ENCODE peak calls at places on chromosomes 13 and 19, in ten cellular contexts. H is CD8-positive, alpha-beta T cell; Y is Peyer's patch; V is EL; P is NCI-H510A treated with DMSO at 0.1 percent for 48 hours; Z is NCI-H1092 treated with DMSO at 0.1 percent for 48 hours; E is activated CD8-positive, alpha-beta memory T cell treated with anti-CD3 and anti-CD28 coated beads for 1 hour; K is foreskin fibroblast; D is GM18507; J is uterus. U is an unnamed sample.

GRCh38 chr13:33612641-33613638 is 205.0 kb upstream of the RFC3 start:
- DNase-seq in H (no peak), Y (no peak), V (no peak), P (no peak), Z (no peak), E (no peak), K (no peak), D (no peak), J (no peak), U (no peak)

GRCh38 chr19:32558607-32559228 is 22.3 kb upstream of the PDCD5 start:
- DNase-seq in H (no peak), Y (no peak), V (no peak), P (no peak), Z (no peak), E (no peak), K (no peak), D (no peak), J (no peak), U (no peak)

GRCh38 chr13:28981530-28981929 is 161.4 kb downstream of the MTUS2 start:
- DNase-seq in H (no peak), Y (no peak), V (no peak), P (no peak), Z (no peak), E (no peak), K (no peak), D (no peak), J (no peak), U (no peak)

GRCh38 chr19:49359851-49360845 is 2.1 kb downstream of the TEAD2 start:
- DNase-seq in H (no peak), Y (no peak), V (no peak), P (no peak), Z (no peak), E (no peak), K (peak), D (no peak), J (peak), U (no peak)

GRCh38 chr19:31560021-31560770 is 211.0 kb upstream of the TSHZ3 start:
- DNase-seq in H (no peak), Y (no peak), V (no peak), P (no peak), Z (no peak), E (no peak), K (no peak), D (no peak), J (no peak), U (no peak)

GRCh38 chr13:106349080-106349841 is 186.2 kb downstream of the EFNB2 start:
- DNase-seq in H (no peak), Y (peak), V (peak), P (peak), Z (peak), E (no peak), K (peak), D (no peak), J (no peak), U (peak)

GRCh38 chr19:11339254-11340098 is at the start of gene RAB3D:
- DNase-seq in H (peak), Y (peak), V (peak), P (peak), Z (peak), E (peak), K (peak), D (peak), J (peak), U (peak)

GRCh38 chr13:67071918-67072598 is 158.1 kb downstream of the PCDH9 start:
- DNase-seq in H (no peak), Y (no peak), V (no peak), P (no peak), Z (no peak), E (no peak), K (no peak), D (no peak), J (no peak), U (no peak)

GRCh38 chr19:38228491-38229439 is 4.7 kb upstream of the DPF1 start:
- DNase-seq in H (no peak), Y (no peak), V (no peak), P (peak), Z (peak), E (no peak), K (no peak), D (no peak), J (no peak), U (peak)

GRCh38 chr19:46488551-46488950 is 7.1 kb downstream of the PNMA8B start:
- DNase-seq in H (no peak), Y (no peak), V (no peak), P (no peak), Z (no peak), E (no peak), K (no peak), D (no peak), J (no peak), U (no peak)

GRCh38 chr19:23071087-23071511 is 45.7 kb upstream of the ZNF730 start:
- DNase-seq in H (no peak), Y (no peak), V (peak), P (peak), Z (peak), E (no peak), K (peak), D (no peak), J (no peak), U (peak)

GRCh38 chr13:113178896-113179167 is 20.4 kb downstream of the PROZ start:
- DNase-seq in H (no peak), Y (no peak), V (no peak), P (no peak), Z (no peak), E (no peak), K (no peak), D (no peak), J (no peak), U (no peak)

GRCh38 chr13:113117335-113117872 is 5.2 kb upstream of the F10 start:
- DNase-seq in H (no peak), Y (no peak), V (peak), P (no peak), Z (no peak), E (no peak), K (peak), D (no peak), J (no peak), U (no peak)

GRCh38 chr19:33621811-33622504 is at the start of gene CHST8:
- DNase-seq in H (no peak), Y (peak), V (peak), P (peak), Z (peak), E (no peak), K (peak), D (no peak), J (no peak), U (peak)

GRCh38 chr13:54402495-54402894 is 1373.9 kb downstream of the OLFM4 start:
- DNase-seq in H (no peak), Y (no peak), V (no peak), P (no peak), Z (no peak), E (no peak), K (no peak), D (no peak), J (no peak), U (no peak)

GRCh38 chr19:40751065-40751923 is at the start of gene SNRPA:
- DNase-seq in H (peak), Y (peak), V (peak), P (peak), Z (peak), E (peak), K (peak), D (peak), J (peak), U (peak)

GRCh38 chr19:46299004-46299509 is 2.2 kb downstream of the HIF3A start:
- DNase-seq in H (no peak), Y (peak), V (peak), P (peak), Z (peak), E (no peak), K (peak), D (no peak), J (peak), U (peak)

GRCh38 chr19:6730153-6730804 is 7.1 kb downstream of the GPR108 start:
- DNase-seq in H (peak), Y (peak), V (no peak), P (no peak), Z (no peak), E (no peak), K (no peak), D (no peak), J (peak), U (no peak)

GRCh38 chr19:45899253-45899652 is 3.2 kb downstream of the MYPOP start:
- DNase-seq in H (no peak), Y (no peak), V (no peak), P (no peak), Z (no peak), E (no peak), K (no peak), D (no peak), J (no peak), U (no peak)

GRCh38 chr19:49058592-49058991 is 1.0 kb upstream of the CGB7 start:
- DNase-seq in H (no peak), Y (no peak), V (peak), P (no peak), Z (no peak), E (no peak), K (peak), D (no peak), J (no peak), U (peak)

GRCh38 chr19:4759388-4760284 is 31.9 kb upstream of the FEM1A start:
- DNase-seq in H (peak), Y (peak), V (peak), P (peak), Z (peak), E (peak), K (peak), D (peak), J (peak), U (peak)

GRCh38 chr13:51549050-51549449 is 35.2 kb upstream of the WDFY2 start:
- DNase-seq in H (no peak), Y (no peak), V (no peak), P (no peak), Z (no peak), E (no peak), K (no peak), D (no peak), J (no peak), U (no peak)

GRCh38 chr13:33112745-33113144 is 96.5 kb downstream of the KL start:
- DNase-seq in H (no peak), Y (no peak), V (peak), P (no peak), Z (no peak), E (no peak), K (peak), D (no peak), J (no peak), U (no peak)

GRCh38 chr13:22161871-22162270 is 491.0 kb downstream of the FGF9 start:
- DNase-seq in H (no peak), Y (no peak), V (no peak), P (no peak), Z (no peak), E (no peak), K (no peak), D (no peak), J (no peak), U (no peak)

GRCh38 chr19:2338055-2338615 is 9.7 kb downstream of the SPPL2B start:
- DNase-seq in H (no peak), Y (no peak), V (no peak), P (no peak), Z (no peak), E (no peak), K (no peak), D (no peak), J (no peak), U (no peak)

GRCh38 chr13:77028202-77028601 is 1.2 kb upstream of the FBXL3 start:
- DNase-seq in H (no peak), Y (no peak), V (peak), P (peak), Z (no peak), E (no peak), K (peak), D (no peak), J (peak), U (no peak)

GRCh38 chr19:4524808-4525562 is 6.7 kb upstream of the PLIN4 start:
- DNase-seq in H (peak), Y (peak), V (peak), P (peak), Z (peak), E (peak), K (peak), D (peak), J (no peak), U (peak)

GRCh38 chr19:49689133-49690072 is at the start of gene ADM5:
- DNase-seq in H (peak), Y (peak), V (peak), P (peak), Z (peak), E (no peak), K (peak), D (no peak), J (peak), U (peak)

GRCh38 chr19:10848208-10848843 is at the start of gene C19orf38:
- DNase-seq in H (no peak), Y (no peak), V (no peak), P (no peak), Z (no peak), E (no peak), K (peak), D (no peak), J (no peak), U (no peak)

GRCh38 chr13:43005460-43006236 is 13.6 kb upstream of the EPSTI1 start:
- DNase-seq in H (no peak), Y (no peak), V (peak), P (no peak), Z (no peak), E (no peak), K (peak), D (no peak), J (no peak), U (no peak)

GRCh38 chr19:18541258-18541991 is 1.9 kb downstream of the FKBP8 start:
- DNase-seq in H (no peak), Y (no peak), V (peak), P (no peak), Z (no peak), E (no peak), K (peak), D (no peak), J (no peak), U (no peak)

GRCh38 chr13:63408227-63409202 is 1992.9 kb upstream of the PCDH20 start:
- DNase-seq in H (no peak), Y (no peak), V (no peak), P (no peak), Z (peak), E (no peak), K (peak), D (no peak), J (no peak), U (no peak)

GRCh38 chr13:113926951-113927660 is 46.8 kb downstream of the C13orf46 start:
- DNase-seq in H (no peak), Y (peak), V (no peak), P (no peak), Z (no peak), E (no peak), K (peak), D (no peak), J (no peak), U (no peak)

GRCh38 chr19:55176116-55176515 is 4.0 kb downstream of the SYT5 start:
- DNase-seq in H (no peak), Y (no peak), V (peak), P (no peak), Z (no peak), E (no peak), K (no peak), D (no peak), J (no peak), U (no peak)

GRCh38 chr19:4499855-4500254 is 18.4 kb downstream of the PLIN4 start:
- DNase-seq in H (no peak), Y (no peak), V (no peak), P (no peak), Z (no peak), E (no peak), K (no peak), D (no peak), J (no peak), U (no peak)

GRCh38 chr19:35545855-35546381 is 492 bp downstream of the TMEM147 start:
- DNase-seq in H (peak), Y (peak), V (peak), P (peak), Z (no peak), E (no peak), K (peak), D (peak), J (no peak), U (peak)

U was measured in NCI-H146.